ENCODE peak calls at places on chromosomes 4 and X, in nine cellular contexts. One of them, this sample, is unnamed.

GRCh38 chr4:153142700-153143438 is 61.4 kb upstream of the TRIM2 start:
- DNase-seq in upper lobe of right lung: peak
- DNase-seq in stimulated activated CD8-positive, alpha-beta memory T cell treated with anti-CD3 and anti-CD28 coated beads, Interleukin-4, amount 100 ng/mL, for 1 hour: peak
- DNase-seq in mesothelial cell of epicardium: peak
- DNase-seq in CD8-positive, alpha-beta T cell: no peak
- DNase-seq in activated T-helper 2 cell treated with anti-CD3 and anti-CD28 coated beads, Interferon-gamma antibody, Interleukin-2, Interleukin-4, amounts not matched to agents 10 μg/mL and 5 μg/mL and 100 μg/mL, durations not matched to agents 14 hours and 24 hours and 36 hours: no peak
- DNase-seq in T-helper 9 cell: peak
- DNase-seq in RWPE2: peak
- DNase-seq in heart left ventricle: peak
- DNase-seq in this sample: peak

GRCh38 chr4:48193921-48194320 is 59.9 kb upstream of the TXK start:
- DNase-seq in upper lobe of right lung: no peak
- DNase-seq in stimulated activated CD8-positive, alpha-beta memory T cell treated with anti-CD3 and anti-CD28 coated beads, Interleukin-4, amount 100 ng/mL, for 1 hour: no peak
- DNase-seq in mesothelial cell of epicardium: no peak
- DNase-seq in CD8-positive, alpha-beta T cell: no peak
- DNase-seq in activated T-helper 2 cell treated with anti-CD3 and anti-CD28 coated beads, Interferon-gamma antibody, Interleukin-2, Interleukin-4, amounts not matched to agents 10 μg/mL and 5 μg/mL and 100 μg/mL, durations not matched to agents 14 hours and 24 hours and 36 hours: no peak
- DNase-seq in T-helper 9 cell: no peak
- DNase-seq in RWPE2: no peak
- DNase-seq in heart left ventricle: no peak
- DNase-seq in this sample: no peak

GRCh38 chr4:98657531-98658286 is 702 bp downstream of the TSPAN5 start:
- DNase-seq in upper lobe of right lung: no peak
- DNase-seq in stimulated activated CD8-positive, alpha-beta memory T cell treated with anti-CD3 and anti-CD28 coated beads, Interleukin-4, amount 100 ng/mL, for 1 hour: peak
- DNase-seq in mesothelial cell of epicardium: no peak
- DNase-seq in CD8-positive, alpha-beta T cell: no peak
- DNase-seq in activated T-helper 2 cell treated with anti-CD3 and anti-CD28 coated beads, Interferon-gamma antibody, Interleukin-2, Interleukin-4, amounts not matched to agents 10 μg/mL and 5 μg/mL and 100 μg/mL, durations not matched to agents 14 hours and 24 hours and 36 hours: peak
- DNase-seq in T-helper 9 cell: peak
- DNase-seq in RWPE2: peak
- DNase-seq in heart left ventricle: peak
- DNase-seq in this sample: peak

GRCh38 chr4:113832795-113833194 is 71.3 kb upstream of the CAMK2D start:
- DNase-seq in upper lobe of right lung: no peak
- DNase-seq in stimulated activated CD8-positive, alpha-beta memory T cell treated with anti-CD3 and anti-CD28 coated beads, Interleukin-4, amount 100 ng/mL, for 1 hour: no peak
- DNase-seq in mesothelial cell of epicardium: no peak
- DNase-seq in CD8-positive, alpha-beta T cell: no peak
- DNase-seq in activated T-helper 2 cell treated with anti-CD3 and anti-CD28 coated beads, Interferon-gamma antibody, Interleukin-2, Interleukin-4, amounts not matched to agents 10 μg/mL and 5 μg/mL and 100 μg/mL, durations not matched to agents 14 hours and 24 hours and 36 hours: no peak
- DNase-seq in T-helper 9 cell: no peak
- DNase-seq in RWPE2: no peak
- DNase-seq in heart left ventricle: no peak
- DNase-seq in this sample: no peak

GRCh38 chrX:91434351-91435168 is at the start of gene PABPC5:
- DNase-seq in upper lobe of right lung: peak
- DNase-seq in stimulated activated CD8-positive, alpha-beta memory T cell treated with anti-CD3 and anti-CD28 coated beads, Interleukin-4, amount 100 ng/mL, for 1 hour: no peak
- DNase-seq in mesothelial cell of epicardium: peak
- DNase-seq in CD8-positive, alpha-beta T cell: no peak
- DNase-seq in activated T-helper 2 cell treated with anti-CD3 and anti-CD28 coated beads, Interferon-gamma antibody, Interleukin-2, Interleukin-4, amounts not matched to agents 10 μg/mL and 5 μg/mL and 100 μg/mL, durations not matched to agents 14 hours and 24 hours and 36 hours: no peak
- DNase-seq in T-helper 9 cell: no peak
- DNase-seq in RWPE2: no peak
- DNase-seq in heart left ventricle: peak
- DNase-seq in this sample: peak

GRCh38 chrX:1577845-1578244 is 13.6 kb upstream of the AKAP17A start:
- DNase-seq in upper lobe of right lung: no peak
- DNase-seq in stimulated activated CD8-positive, alpha-beta memory T cell treated with anti-CD3 and anti-CD28 coated beads, Interleukin-4, amount 100 ng/mL, for 1 hour: no peak
- DNase-seq in mesothelial cell of epicardium: no peak
- DNase-seq in CD8-positive, alpha-beta T cell: no peak
- DNase-seq in activated T-helper 2 cell treated with anti-CD3 and anti-CD28 coated beads, Interferon-gamma antibody, Interleukin-2, Interleukin-4, amounts not matched to agents 10 μg/mL and 5 μg/mL and 100 μg/mL, durations not matched to agents 14 hours and 24 hours and 36 hours: peak
- DNase-seq in T-helper 9 cell: no peak
- DNase-seq in RWPE2: no peak
- DNase-seq in heart left ventricle: no peak
- DNase-seq in this sample: no peak

GRCh38 chr4:83889802-83890201 is 353.9 kb downstream of the GPAT3 start:
- DNase-seq in upper lobe of right lung: no peak
- DNase-seq in stimulated activated CD8-positive, alpha-beta memory T cell treated with anti-CD3 and anti-CD28 coated beads, Interleukin-4, amount 100 ng/mL, for 1 hour: no peak
- DNase-seq in mesothelial cell of epicardium: no peak
- DNase-seq in CD8-positive, alpha-beta T cell: no peak
- DNase-seq in activated T-helper 2 cell treated with anti-CD3 and anti-CD28 coated beads, Interferon-gamma antibody, Interleukin-2, Interleukin-4, amounts not matched to agents 10 μg/mL and 5 μg/mL and 100 μg/mL, durations not matched to agents 14 hours and 24 hours and 36 hours: no peak
- DNase-seq in T-helper 9 cell: no peak
- DNase-seq in RWPE2: no peak
- DNase-seq in heart left ventricle: no peak
- DNase-seq in this sample: no peak

GRCh38 chr4:101400096-101400495 is 52.8 kb upstream of the PPP3CA start:
- DNase-seq in upper lobe of right lung: no peak
- DNase-seq in stimulated activated CD8-positive, alpha-beta memory T cell treated with anti-CD3 and anti-CD28 coated beads, Interleukin-4, amount 100 ng/mL, for 1 hour: no peak
- DNase-seq in mesothelial cell of epicardium: no peak
- DNase-seq in CD8-positive, alpha-beta T cell: no peak
- DNase-seq in activated T-helper 2 cell treated with anti-CD3 and anti-CD28 coated beads, Interferon-gamma antibody, Interleukin-2, Interleukin-4, amounts not matched to agents 10 μg/mL and 5 μg/mL and 100 μg/mL, durations not matched to agents 14 hours and 24 hours and 36 hours: no peak
- DNase-seq in T-helper 9 cell: no peak
- DNase-seq in RWPE2: no peak
- DNase-seq in heart left ventricle: no peak
- DNase-seq in this sample: no peak

GRCh38 chr4:56757270-56757746 is 64.2 kb downstream of the SPINK2 start:
- DNase-seq in upper lobe of right lung: no peak
- DNase-seq in stimulated activated CD8-positive, alpha-beta memory T cell treated with anti-CD3 and anti-CD28 coated beads, Interleukin-4, amount 100 ng/mL, for 1 hour: no peak
- DNase-seq in mesothelial cell of epicardium: no peak
- DNase-seq in CD8-positive, alpha-beta T cell: peak
- DNase-seq in activated T-helper 2 cell treated with anti-CD3 and anti-CD28 coated beads, Interferon-gamma antibody, Interleukin-2, Interleukin-4, amounts not matched to agents 10 μg/mL and 5 μg/mL and 100 μg/mL, durations not matched to agents 14 hours and 24 hours and 36 hours: peak
- DNase-seq in T-helper 9 cell: peak
- DNase-seq in RWPE2: no peak
- DNase-seq in heart left ventricle: no peak
- DNase-seq in this sample: no peak

GRCh38 chr4:156362581-156362980 is 408.9 kb upstream of the CTSO start:
- DNase-seq in upper lobe of right lung: no peak
- DNase-seq in stimulated activated CD8-positive, alpha-beta memory T cell treated with anti-CD3 and anti-CD28 coated beads, Interleukin-4, amount 100 ng/mL, for 1 hour: no peak
- DNase-seq in mesothelial cell of epicardium: no peak
- DNase-seq in CD8-positive, alpha-beta T cell: no peak
- DNase-seq in activated T-helper 2 cell treated with anti-CD3 and anti-CD28 coated beads, Interferon-gamma antibody, Interleukin-2, Interleukin-4, amounts not matched to agents 10 μg/mL and 5 μg/mL and 100 μg/mL, durations not matched to agents 14 hours and 24 hours and 36 hours: no peak
- DNase-seq in T-helper 9 cell: no peak
- DNase-seq in RWPE2: no peak
- DNase-seq in heart left ventricle: no peak
- DNase-seq in this sample: no peak

GRCh38 chr4:99629962-99630554 is 27.6 kb downstream of the C4orf54 start:
- DNase-seq in upper lobe of right lung: no peak
- DNase-seq in stimulated activated CD8-positive, alpha-beta memory T cell treated with anti-CD3 and anti-CD28 coated beads, Interleukin-4, amount 100 ng/mL, for 1 hour: no peak
- DNase-seq in mesothelial cell of epicardium: no peak
- DNase-seq in CD8-positive, alpha-beta T cell: no peak
- DNase-seq in activated T-helper 2 cell treated with anti-CD3 and anti-CD28 coated beads, Interferon-gamma antibody, Interleukin-2, Interleukin-4, amounts not matched to agents 10 μg/mL and 5 μg/mL and 100 μg/mL, durations not matched to agents 14 hours and 24 hours and 36 hours: no peak
- DNase-seq in T-helper 9 cell: no peak
- DNase-seq in RWPE2: no peak
- DNase-seq in heart left ventricle: no peak
- DNase-seq in this sample: no peak

GRCh38 chr4:76658231-76659102 is 223.4 kb downstream of the SHROOM3 start:
- DNase-seq in upper lobe of right lung: no peak
- DNase-seq in stimulated activated CD8-positive, alpha-beta memory T cell treated with anti-CD3 and anti-CD28 coated beads, Interleukin-4, amount 100 ng/mL, for 1 hour: no peak
- DNase-seq in mesothelial cell of epicardium: no peak
- DNase-seq in CD8-positive, alpha-beta T cell: no peak
- DNase-seq in activated T-helper 2 cell treated with anti-CD3 and anti-CD28 coated beads, Interferon-gamma antibody, Interleukin-2, Interleukin-4, amounts not matched to agents 10 μg/mL and 5 μg/mL and 100 μg/mL, durations not matched to agents 14 hours and 24 hours and 36 hours: no peak
- DNase-seq in T-helper 9 cell: no peak
- DNase-seq in RWPE2: no peak
- DNase-seq in heart left ventricle: no peak
- DNase-seq in this sample: no peak

GRCh38 chr4:75686346-75686745 is 13.1 kb upstream of the G3BP2 start:
- DNase-seq in upper lobe of right lung: no peak
- DNase-seq in stimulated activated CD8-positive, alpha-beta memory T cell treated with anti-CD3 and anti-CD28 coated beads, Interleukin-4, amount 100 ng/mL, for 1 hour: peak
- DNase-seq in mesothelial cell of epicardium: no peak
- DNase-seq in CD8-positive, alpha-beta T cell: no peak
- DNase-seq in activated T-helper 2 cell treated with anti-CD3 and anti-CD28 coated beads, Interferon-gamma antibody, Interleukin-2, Interleukin-4, amounts not matched to agents 10 μg/mL and 5 μg/mL and 100 μg/mL, durations not matched to agents 14 hours and 24 hours and 36 hours: no peak
- DNase-seq in T-helper 9 cell: peak
- DNase-seq in RWPE2: no peak
- DNase-seq in heart left ventricle: no peak
- DNase-seq in this sample: no peak

GRCh38 chr4:117134386-117134785 is 49.0 kb upstream of the TRAM1L1 start:
- DNase-seq in upper lobe of right lung: no peak
- DNase-seq in stimulated activated CD8-positive, alpha-beta memory T cell treated with anti-CD3 and anti-CD28 coated beads, Interleukin-4, amount 100 ng/mL, for 1 hour: no peak
- DNase-seq in mesothelial cell of epicardium: no peak
- DNase-seq in CD8-positive, alpha-beta T cell: no peak
- DNase-seq in activated T-helper 2 cell treated with anti-CD3 and anti-CD28 coated beads, Interferon-gamma antibody, Interleukin-2, Interleukin-4, amounts not matched to agents 10 μg/mL and 5 μg/mL and 100 μg/mL, durations not matched to agents 14 hours and 24 hours and 36 hours: no peak
- DNase-seq in T-helper 9 cell: no peak
- DNase-seq in RWPE2: no peak
- DNase-seq in heart left ventricle: no peak
- DNase-seq in this sample: no peak

GRCh38 chrX:150018931-150019331 is 80.6 kb upstream of the EOLA2 start:
- DNase-seq in upper lobe of right lung: no peak
- DNase-seq in stimulated activated CD8-positive, alpha-beta memory T cell treated with anti-CD3 and anti-CD28 coated beads, Interleukin-4, amount 100 ng/mL, for 1 hour: no peak
- DNase-seq in mesothelial cell of epicardium: no peak
- DNase-seq in CD8-positive, alpha-beta T cell: no peak
- DNase-seq in activated T-helper 2 cell treated with anti-CD3 and anti-CD28 coated beads, Interferon-gamma antibody, Interleukin-2, Interleukin-4, amounts not matched to agents 10 μg/mL and 5 μg/mL and 100 μg/mL, durations not matched to agents 14 hours and 24 hours and 36 hours: no peak
- DNase-seq in T-helper 9 cell: no peak
- DNase-seq in RWPE2: no peak
- DNase-seq in heart left ventricle: no peak
- DNase-seq in this sample: no peak

GRCh38 chrX:38870386-38870895 is 69.2 kb downstream of the MID1IP1 start:
- DNase-seq in upper lobe of right lung: no peak
- DNase-seq in stimulated activated CD8-positive, alpha-beta memory T cell treated with anti-CD3 and anti-CD28 coated beads, Interleukin-4, amount 100 ng/mL, for 1 hour: no peak
- DNase-seq in mesothelial cell of epicardium: no peak
- DNase-seq in CD8-positive, alpha-beta T cell: no peak
- DNase-seq in activated T-helper 2 cell treated with anti-CD3 and anti-CD28 coated beads, Interferon-gamma antibody, Interleukin-2, Interleukin-4, amounts not matched to agents 10 μg/mL and 5 μg/mL and 100 μg/mL, durations not matched to agents 14 hours and 24 hours and 36 hours: no peak
- DNase-seq in T-helper 9 cell: no peak
- DNase-seq in RWPE2: no peak
- DNase-seq in heart left ventricle: no peak
- DNase-seq in this sample: no peak

GRCh38 chr4:106659386-106659785 is 290.8 kb upstream of the GIMD1 start:
- DNase-seq in upper lobe of right lung: no peak
- DNase-seq in stimulated activated CD8-positive, alpha-beta memory T cell treated with anti-CD3 and anti-CD28 coated beads, Interleukin-4, amount 100 ng/mL, for 1 hour: no peak
- DNase-seq in mesothelial cell of epicardium: no peak
- DNase-seq in CD8-positive, alpha-beta T cell: no peak
- DNase-seq in activated T-helper 2 cell treated with anti-CD3 and anti-CD28 coated beads, Interferon-gamma antibody, Interleukin-2, Interleukin-4, amounts not matched to agents 10 μg/mL and 5 μg/mL and 100 μg/mL, durations not matched to agents 14 hours and 24 hours and 36 hours: no peak
- DNase-seq in T-helper 9 cell: no peak
- DNase-seq in RWPE2: no peak
- DNase-seq in heart left ventricle: no peak
- DNase-seq in this sample: no peak

This sample was measured in ovary.